ENCODE peak calls at places on chromosome 22, in eight cellular contexts. One of them, this sample, is unnamed. For H3K4me1, the result is how much of the 10 kb centered on the place peaks cover.

GRCh38 chr22:31347251-31348008 is 1.3 kb upstream of the PATZ1 start:
- DNase-seq in fibroblast of lung: peak
- DNase-seq in thoracic aorta: no peak
- DNase-seq in gastrocnemius medialis: peak
- DNase-seq in upper lobe of right lung: peak
- DNase-seq in ovary: peak
- DNase-seq in MM.1S: peak
- DNase-seq in left ventricle myocardium inferior: peak
- DNase-seq in this sample: no peak

GRCh38 chr22:30438559-30438958 is 13.0 kb downstream of the MTFP1 start:
- DNase-seq in fibroblast of lung: no peak
- DNase-seq in thoracic aorta: no peak
- DNase-seq in gastrocnemius medialis: no peak
- DNase-seq in upper lobe of right lung: no peak
- DNase-seq in ovary: no peak
- DNase-seq in MM.1S: no peak
- DNase-seq in left ventricle myocardium inferior: no peak
- DNase-seq in this sample: no peak

GRCh38 chr22:43110444-43110926 is at the start of gene BIK:
- DNase-seq in fibroblast of lung: no peak
- DNase-seq in thoracic aorta: no peak
- DNase-seq in gastrocnemius medialis: no peak
- DNase-seq in upper lobe of right lung: peak
- DNase-seq in ovary: peak
- DNase-seq in MM.1S: peak
- DNase-seq in left ventricle myocardium inferior: peak
- DNase-seq in this sample: no peak

GRCh38 chr22:48192920-48193319 is 1430.5 kb downstream of the TBC1D22A start:
- DNase-seq in fibroblast of lung: no peak
- DNase-seq in thoracic aorta: no peak
- DNase-seq in gastrocnemius medialis: no peak
- DNase-seq in upper lobe of right lung: peak
- DNase-seq in ovary: no peak
- DNase-seq in MM.1S: no peak
- DNase-seq in left ventricle myocardium inferior: no peak
- DNase-seq in this sample: no peak

GRCh38 chr22:42343136-42343484 is 72.7 kb upstream of the TCF20 start:
- DNase-seq in fibroblast of lung: peak
- DNase-seq in thoracic aorta: no peak
- DNase-seq in gastrocnemius medialis: no peak
- DNase-seq in upper lobe of right lung: no peak
- DNase-seq in ovary: peak
- DNase-seq in MM.1S: no peak
- DNase-seq in left ventricle myocardium inferior: no peak
- DNase-seq in this sample: no peak

GRCh38 chr22:44333847-44334635 is 21.3 kb upstream of the SHISAL1 start:
- DNase-seq in fibroblast of lung: no peak
- DNase-seq in thoracic aorta: no peak
- DNase-seq in gastrocnemius medialis: no peak
- DNase-seq in upper lobe of right lung: no peak
- DNase-seq in ovary: no peak
- DNase-seq in MM.1S: no peak
- DNase-seq in left ventricle myocardium inferior: no peak
- DNase-seq in this sample: no peak

GRCh38 chr22:37775785-37776638 is 31.7 kb upstream of the GCAT start:
- DNase-seq in fibroblast of lung: peak
- DNase-seq in thoracic aorta: no peak
- DNase-seq in gastrocnemius medialis: no peak
- DNase-seq in upper lobe of right lung: no peak
- DNase-seq in ovary: no peak
- DNase-seq in MM.1S: no peak
- DNase-seq in left ventricle myocardium inferior: no peak
- DNase-seq in this sample: no peak

GRCh38 chr22:36239150-36239400 is 252 bp downstream of the APOL2 start:
- DNase-seq in fibroblast of lung: no peak
- DNase-seq in thoracic aorta: no peak
- DNase-seq in gastrocnemius medialis: no peak
- DNase-seq in upper lobe of right lung: no peak
- DNase-seq in ovary: no peak
- DNase-seq in MM.1S: no peak
- DNase-seq in left ventricle myocardium inferior: no peak
- DNase-seq in this sample: no peak

GRCh38 chr22:35010543-35010942 is 55.4 kb upstream of the ISX start:
- DNase-seq in fibroblast of lung: no peak
- DNase-seq in thoracic aorta: no peak
- DNase-seq in gastrocnemius medialis: no peak
- DNase-seq in upper lobe of right lung: no peak
- DNase-seq in ovary: no peak
- DNase-seq in MM.1S: no peak
- DNase-seq in left ventricle myocardium inferior: no peak
- DNase-seq in this sample: no peak

GRCh38 chr22:41264408-41264941 is 21.5 kb downstream of the RANGAP1 start:
- DNase-seq in fibroblast of lung: no peak
- DNase-seq in thoracic aorta: no peak
- DNase-seq in gastrocnemius medialis: no peak
- DNase-seq in upper lobe of right lung: no peak
- DNase-seq in ovary: no peak
- DNase-seq in MM.1S: no peak
- DNase-seq in left ventricle myocardium inferior: no peak
- DNase-seq in this sample: no peak

GRCh38 chr22:50314455-50315288 is 7.2 kb upstream of the PLXNB2 start:
- DNase-seq in fibroblast of lung: no peak
- DNase-seq in thoracic aorta: no peak
- DNase-seq in gastrocnemius medialis: no peak
- DNase-seq in upper lobe of right lung: peak
- DNase-seq in ovary: no peak
- DNase-seq in MM.1S: peak
- DNase-seq in left ventricle myocardium inferior: peak
- DNase-seq in this sample: no peak
- H3K4me1 ChIP-seq in fibroblast of lung: under half
- H3K4me1 ChIP-seq in thoracic aorta: under half
- H3K4me1 ChIP-seq in gastrocnemius medialis: under half
- H3K4me1 ChIP-seq in upper lobe of right lung: under half
- H3K4me1 ChIP-seq in ovary: under half
- H3K4me1 ChIP-seq in MM.1S: under half
- H3K4me1 ChIP-seq in left ventricle myocardium inferior: under half
- H3K4me1 ChIP-seq in this sample: under half

GRCh38 chr22:46012182-46012880 is 35.4 kb upstream of the WNT7B start:
- DNase-seq in fibroblast of lung: no peak
- DNase-seq in thoracic aorta: no peak
- DNase-seq in gastrocnemius medialis: peak
- DNase-seq in upper lobe of right lung: peak
- DNase-seq in ovary: peak
- DNase-seq in MM.1S: no peak
- DNase-seq in left ventricle myocardium inferior: peak
- DNase-seq in this sample: no peak
- H3K27ac ChIP-seq in fibroblast of lung: peak
- H3K27ac ChIP-seq in thoracic aorta: peak
- H3K27ac ChIP-seq in gastrocnemius medialis: peak
- H3K27ac ChIP-seq in upper lobe of right lung: peak
- H3K27ac ChIP-seq in ovary: peak
- H3K27ac ChIP-seq in MM.1S: no peak
- H3K27ac ChIP-seq in left ventricle myocardium inferior: peak
- H3K27ac ChIP-seq in this sample: peak

GRCh38 chr22:18022851-18023250 is 1.5 kb downstream of the MICAL3 start:
- DNase-seq in fibroblast of lung: no peak
- DNase-seq in thoracic aorta: no peak
- DNase-seq in gastrocnemius medialis: no peak
- DNase-seq in upper lobe of right lung: no peak
- DNase-seq in ovary: no peak
- DNase-seq in MM.1S: no peak
- DNase-seq in left ventricle myocardium inferior: no peak
- DNase-seq in this sample: no peak
- H3K4me3 ChIP-seq in fibroblast of lung: no peak
- H3K4me3 ChIP-seq in thoracic aorta: peak
- H3K4me3 ChIP-seq in gastrocnemius medialis: no peak
- H3K4me3 ChIP-seq in upper lobe of right lung: no peak
- H3K4me3 ChIP-seq in ovary: no peak
- H3K4me3 ChIP-seq in MM.1S: peak
- H3K4me3 ChIP-seq in left ventricle myocardium inferior: peak
- H3K4me3 ChIP-seq in this sample: peak

GRCh38 chr22:27128461-27129080 is 471.2 kb downstream of the MIAT start:
- DNase-seq in fibroblast of lung: no peak
- DNase-seq in thoracic aorta: no peak
- DNase-seq in gastrocnemius medialis: no peak
- DNase-seq in upper lobe of right lung: no peak
- DNase-seq in ovary: no peak
- DNase-seq in MM.1S: no peak
- DNase-seq in left ventricle myocardium inferior: no peak
- DNase-seq in this sample: no peak
- H3K4me1 ChIP-seq in fibroblast of lung: under half
- H3K4me1 ChIP-seq in thoracic aorta: under half
- H3K4me1 ChIP-seq in gastrocnemius medialis: under half
- H3K4me1 ChIP-seq in upper lobe of right lung: under half
- H3K4me1 ChIP-seq in ovary: under half
- H3K4me1 ChIP-seq in MM.1S: under half
- H3K4me1 ChIP-seq in left ventricle myocardium inferior: under half
- H3K4me1 ChIP-seq in this sample: under half

GRCh38 chr22:25405854-25406509 is 158.5 kb upstream of the GRK3 start:
- DNase-seq in fibroblast of lung: no peak
- DNase-seq in thoracic aorta: no peak
- DNase-seq in gastrocnemius medialis: no peak
- DNase-seq in upper lobe of right lung: peak
- DNase-seq in ovary: no peak
- DNase-seq in MM.1S: no peak
- DNase-seq in left ventricle myocardium inferior: no peak
- DNase-seq in this sample: no peak
- H3K27ac ChIP-seq in fibroblast of lung: peak
- H3K27ac ChIP-seq in thoracic aorta: peak
- H3K27ac ChIP-seq in gastrocnemius medialis: peak
- H3K27ac ChIP-seq in upper lobe of right lung: peak
- H3K27ac ChIP-seq in ovary: peak
- H3K27ac ChIP-seq in MM.1S: no peak
- H3K27ac ChIP-seq in left ventricle myocardium inferior: peak
- H3K27ac ChIP-seq in this sample: peak

This sample was measured in esophagus squamous epithelium.